ENCODE peak calls at places on chromosomes 11 and 22, in eight cellular contexts. J is coronary artery; T is fibroblast of pulmonary artery; R is Peyer's patch; M is activated CD8-positive, alpha-beta memory T cell treated with anti-CD3 and anti-CD28 coated beads, Interleukin-2, amount 50 U/mL, for 4 hours; W is AG04449; I is GM20000; N is foreskin keratinocyte. U is an unnamed sample.

GRCh38 chr22:26767351-26767970 is 110.1 kb downstream of the MIAT start:
- DNase-seq in R (no peak), J (no peak), W (no peak), I (no peak), N (no peak), T (no peak), M (no peak), U (no peak)

GRCh38 chr11:64607381-64608259 is 16.6 kb downstream of the SLC22A12 start:
- DNase-seq in R (no peak), N (peak), J (no peak), T (peak), M (no peak), I (no peak), W (no peak), U (no peak)

GRCh38 chr22:42621505-42622002 is 6.9 kb upstream of the POLDIP3 start:
- DNase-seq in W (no peak), I (peak), N (peak), R (peak), T (peak), M (peak), J (no peak), U (peak)

GRCh38 chr11:68903288-68903630 is 373 bp downstream of the MRPL21 start:
- DNase-seq in W (no peak), T (no peak), M (no peak), J (no peak), R (no peak), N (no peak), I (no peak), U (no peak)

GRCh38 chr11:32584921-32585320 is 1.3 kb downstream of the EIF3M start:
- DNase-seq in N (no peak), M (no peak), J (no peak), T (no peak), R (no peak), I (no peak), W (no peak), U (no peak)

GRCh38 chr11:120386774-120387371 is 50.7 kb downstream of the ARHGEF12 start:
- DNase-seq in T (no peak), J (no peak), N (no peak), I (no peak), R (no peak), M (no peak), W (no peak), U (no peak)

GRCh38 chr22:30261134-30261533 is 5.5 kb downstream of the OSM start:
- DNase-seq in M (no peak), I (no peak), W (no peak), R (no peak), N (no peak), J (no peak), T (no peak), U (no peak)

GRCh38 chr11:61969838-61970452 is 2.5 kb upstream of the FTH1 start:
- DNase-seq in W (no peak), N (peak), R (no peak), M (no peak), I (no peak), T (peak), J (no peak), U (no peak)

GRCh38 chr11:64858467-64859401 is 14.3 kb upstream of the CDC42BPG start:
- DNase-seq in W (no peak), N (no peak), I (no peak), R (no peak), T (no peak), M (peak), J (no peak), U (peak)

GRCh38 chr11:61551630-61552029 is 29.2 kb downstream of the SYT7 start:
- DNase-seq in I (no peak), T (peak), R (no peak), M (no peak), W (no peak), N (no peak), J (no peak), U (no peak)

GRCh38 chr22:40443675-40444482 is 73.5 kb downstream of the SGSM3 start:
- DNase-seq in R (no peak), W (no peak), M (no peak), J (no peak), T (no peak), N (no peak), I (no peak), U (no peak)

GRCh38 chr11:12079726-12080556 is 30.4 kb upstream of the MICAL2 start:
- DNase-seq in J (peak), M (no peak), N (peak), T (peak), W (peak), I (no peak), R (no peak), U (no peak)

GRCh38 chr11:6817668-6818067 is 18.2 kb upstream of the OR6A2 start:
- DNase-seq in R (no peak), N (no peak), J (no peak), T (no peak), I (no peak), W (no peak), M (no peak), U (no peak)

GRCh38 chr11:95512682-95513081 is 276.9 kb downstream of the FAM76B start:
- DNase-seq in T (peak), R (no peak), M (no peak), N (peak), I (no peak), W (peak), J (no peak), U (no peak)

GRCh38 chr11:121901853-121902252 is 214.2 kb downstream of the BLID start:
- DNase-seq in J (no peak), W (no peak), R (no peak), N (no peak), I (no peak), T (no peak), M (no peak), U (no peak)

GRCh38 chr11:134252539-134253188 is 488 bp downstream of the THYN1 start:
- DNase-seq in R (peak), T (peak), M (no peak), W (no peak), J (no peak), I (peak), N (peak), U (no peak)

GRCh38 chr22:43047605-43048004 is 32.7 kb upstream of the PACSIN2 start:
- DNase-seq in N (no peak), R (no peak), I (no peak), J (no peak), M (no peak), W (no peak), T (no peak), U (no peak)